ENCODE peak calls at places on chromosomes 16 and 17, in four cellular contexts. G is SHP77, P is NCI-H1092, U is anterior cingulate cortex. H is an unnamed sample.

GRCh38 chr17:1255041-1255440 is 15.2 kb upstream of the BHLHA9 start:
- DNase-seq in G (no peak), P (no peak), U (no peak), H (no peak)

GRCh38 chr17:21381076-21381706 is 5.0 kb downstream of the KCNJ12 start:
- DNase-seq in G (peak; percentile 58), P (peak; percentile 56), U (no peak), H (no peak)

GRCh38 chr16:57345021-57345420 is 13.6 kb upstream of the CCL22 start:
- DNase-seq in G (no peak), P (no peak), U (no peak), H (no peak)

GRCh38 chr17:75776399-75777242 is 8.0 kb upstream of the UNK start:
- DNase-seq in G (no peak), P (no peak), U (no peak), H (no peak)

GRCh38 chr17:83106036-83106577 is 26.7 kb downstream of the METRNL start:
- DNase-seq in G (no peak), P (no peak), U (no peak), H (no peak)

GRCh38 chr16:76396977-76397376 is 119.8 kb downstream of the CNTNAP4 start:
- DNase-seq in G (no peak), P (no peak), U (no peak), H (no peak)

GRCh38 chr17:79027925-79028491 is 4.0 kb downstream of the C1QTNF1 start:
- DNase-seq in G (no peak), P (no peak), U (no peak), H (no peak)

GRCh38 chr17:57708401-57708800 is 36.7 kb downstream of the CCDC182 start:
- DNase-seq in G (no peak), P (no peak), U (no peak), H (peak; percentile 40)

GRCh38 chr17:57071991-57072944 is 12.8 kb upstream of the AKAP1 start:
- DNase-seq in G (no peak), P (no peak), U (no peak), H (no peak)

GRCh38 chr17:59620518-59621259 is 994 bp downstream of the CLTC start:
- DNase-seq in G (peak; percentile 20), P (no peak), U (peak; percentile 10), H (peak; percentile 26)

GRCh38 chr16:83762141-83763024 is 45.4 kb upstream of the HSBP1 start:
- DNase-seq in G (no peak), P (peak; percentile 65), U (no peak), H (no peak)

GRCh38 chr17:6381052-6381451 is 53.9 kb downstream of the AIPL1 start:
- DNase-seq in G (no peak), P (no peak), U (no peak), H (no peak)

GRCh38 chr17:50055426-50056216 is at the start of gene ITGA3:
- DNase-seq in G (peak; percentile 90), P (peak; percentile 48), U (peak; percentile 72), H (no peak)

GRCh38 chr16:30949655-30950515 is 1.0 kb downstream of the ORAI3 start:
- DNase-seq in G (peak; percentile 54), P (no peak), U (peak; percentile 15), H (no peak)

GRCh38 chr16:68644715-68645493 is at the start of gene CDH3:
- DNase-seq in G (no peak), P (no peak), U (no peak), H (no peak)

H was measured in NCI-H1694.